ENCODE peak calls at places on chromosomes 16 and 17, in nine cellular contexts. Q is left ventricle myocardium inferior; L is breast epithelium; A is CD8-positive, alpha-beta T cell; F is Peyer's patch; O is SJCRH30; W is heart left ventricle; D is transverse colon; E is lung. G is an unnamed sample. For H3K4me1 and H3K36me3, the result is how much of the 10 kb centered on the place peaks cover.

GRCh38 chr16:56372013-56372634 is 53.2 kb downstream of the AMFR start:
- DNase-seq in L (no peak), F (no peak), W (no peak), A (peak), Q (no peak), O (no peak), E (no peak), D (no peak), G (no peak)

GRCh38 chr16:81495321-81496234 is 51.0 kb downstream of the CMIP start:
- DNase-seq in Q (peak), F (no peak), L (no peak), O (no peak), D (peak), E (no peak), A (no peak), W (peak), G (no peak)

GRCh38 chr16:35344012-35344762 is 1884.8 kb downstream of the TP53TG3F start:
- DNase-seq in F (no peak), D (no peak), A (no peak), E (no peak), Q (no peak), L (no peak), O (no peak), W (no peak), G (no peak)

GRCh38 chr16:51577621-51578303 is 426.7 kb upstream of the SALL1 start:
- DNase-seq in D (no peak), L (no peak), A (no peak), W (no peak), E (no peak), O (no peak), Q (no peak), F (no peak), G (peak)

GRCh38 chr16:53041196-53041977 is 11.3 kb downstream of the CHD9NB start:
- DNase-seq in A (no peak), L (peak), Q (peak), W (peak), F (no peak), O (peak), D (peak), E (no peak), G (no peak)

GRCh38 chr16:61210039-61210438 is 826.2 kb downstream of the CDH8 start:
- DNase-seq in W (no peak), F (no peak), A (no peak), D (no peak), E (no peak), Q (no peak), L (no peak), O (no peak), G (no peak)

GRCh38 chr17:29838961-29839360 is 91.1 kb downstream of the SSH2 start:
- DNase-seq in E (no peak), D (no peak), Q (no peak), A (no peak), O (peak), F (no peak), L (no peak), W (peak), G (no peak)

GRCh38 chr17:51827140-51827539 is 331.4 kb downstream of the CA10 start:
- DNase-seq in L (no peak), D (no peak), E (no peak), Q (no peak), A (no peak), F (no peak), O (no peak), W (no peak), G (no peak)

GRCh38 chr16:24634919-24635318 is 94.5 kb upstream of the TNRC6A start:
- DNase-seq in D (no peak), F (no peak), W (no peak), Q (no peak), O (no peak), L (no peak), A (no peak), E (no peak), G (no peak)

GRCh38 chr17:79077587-79077986 is 3.0 kb downstream of the ENGASE start:
- DNase-seq in F (no peak), O (no peak), L (no peak), D (no peak), E (no peak), Q (no peak), W (no peak), A (no peak), G (no peak)

GRCh38 chr17:31915456-31916100 is 14.1 kb upstream of the UTP6 start:
- DNase-seq in E (no peak), D (no peak), Q (no peak), O (no peak), L (no peak), F (no peak), A (no peak), W (no peak), G (no peak)

GRCh38 chr17:48472485-48473281 is 42.7 kb upstream of the SKAP1 start:
- DNase-seq in L (no peak), D (no peak), O (peak), Q (no peak), A (peak), F (no peak), E (no peak), W (no peak), G (no peak)

GRCh38 chr17:11404431-11404830 is 163.4 kb downstream of the SHISA6 start:
- DNase-seq in E (no peak), A (no peak), Q (no peak), O (peak), L (no peak), W (no peak), D (peak), F (no peak), G (no peak)

GRCh38 chr16:26133401-26133800 is 441.6 kb downstream of the HS3ST4 start:
- DNase-seq in D (no peak), W (no peak), L (no peak), O (no peak), F (no peak), A (no peak), Q (no peak), E (no peak), G (no peak)

GRCh38 chr16:70685938-70686375 is at the start of gene MTSS2:
- DNase-seq in F (peak), W (peak), D (peak), L (peak), Q (peak), E (peak), O (peak), A (peak), G (no peak)

GRCh38 chr16:57146735-57147134 is 39.1 kb downstream of the PSME3IP1 start:
- DNase-seq in O (no peak), W (no peak), D (no peak), Q (no peak), L (no peak), F (no peak), E (no peak), A (no peak), G (no peak)

GRCh38 chr16:54544553-54545180 is 258.1 kb upstream of the IRX3 start:
- DNase-seq in D (no peak), Q (no peak), L (no peak), E (no peak), A (no peak), O (no peak), F (no peak), W (peak), G (no peak)

GRCh38 chr17:28901866-28902818 is 737 bp downstream of the DHRS13 start:
- DNase-seq in Q (peak), W (no peak), E (peak), A (peak), L (no peak), F (peak), D (peak), O (peak), G (no peak)

GRCh38 chr16:2210386-2211365 is at the start of gene BRICD5:
- DNase-seq in E (no peak), W (no peak), F (no peak), Q (no peak), O (no peak), D (no peak), L (no peak), A (no peak), G (no peak)

GRCh38 chr17:1714488-1714979 is 4.4 kb upstream of the TLCD2 start:
- DNase-seq in O (peak), F (peak), A (no peak), E (peak), Q (peak), W (peak), D (peak), L (peak), G (peak)

GRCh38 chr16:72705806-72706205 is 342.1 kb downstream of the ZFHX3 start:
- DNase-seq in E (no peak), O (no peak), A (no peak), F (no peak), D (no peak), W (no peak), L (no peak), Q (no peak), G (no peak)

GRCh38 chr16:72937360-72937759 is 110.6 kb downstream of the ZFHX3 start:
- DNase-seq in L (no peak), Q (no peak), D (no peak), F (no peak), W (no peak), E (no peak), O (no peak), A (no peak), G (no peak)

GRCh38 chr16:83989300-83989699 is 21.3 kb downstream of the NECAB2 start:
- DNase-seq in E (no peak), A (no peak), L (peak), D (no peak), O (no peak), Q (no peak), W (no peak), F (no peak), G (no peak)

GRCh38 chr17:74833501-74834361 is 26.0 kb downstream of the GRIN2C start:
- DNase-seq in L (no peak), A (no peak), O (no peak), F (peak), W (no peak), Q (no peak), D (peak), E (peak), G (no peak)

GRCh38 chr16:89949756-89950155 is 1.2 kb downstream of the DEF8 start:
- DNase-seq in Q (no peak), A (no peak), O (no peak), W (no peak), E (no peak), D (no peak), L (no peak), F (no peak), G (no peak)

GRCh38 chr16:57630402-57630787 is 2.0 kb downstream of the ADGRG1 start:
- DNase-seq in W (no peak), O (no peak), D (no peak), A (peak), F (no peak), E (no peak), L (no peak), Q (no peak), G (no peak)

GRCh38 chr17:73182616-73183310 is 10.1 kb upstream of the COG1 start:
- DNase-seq in F (no peak), E (no peak), L (no peak), D (no peak), W (no peak), Q (no peak), O (no peak), A (no peak), G (no peak)

GRCh38 chr16:54285414-54286066 is 1.0 kb downstream of the IRX3 start:
- DNase-seq in E (no peak), L (peak), O (peak), D (no peak), W (peak), Q (peak), A (no peak), F (no peak), G (no peak)

GRCh38 chr16:27334874-27335273 is 21.1 kb downstream of the IL4R start:
- DNase-seq in A (no peak), D (no peak), O (no peak), W (peak), E (no peak), F (no peak), Q (no peak), L (no peak), G (no peak)

GRCh38 chr16:53864819-53865491 is 161.0 kb downstream of the FTO start:
- DNase-seq in E (no peak), A (no peak), O (no peak), D (no peak), Q (no peak), L (no peak), W (no peak), F (no peak), G (no peak)

GRCh38 chr16:324451-325334 is 27.8 kb downstream of the AXIN1 start:
- DNase-seq in L (no peak), W (no peak), A (peak), D (peak), Q (peak), O (no peak), E (no peak), F (peak), G (no peak)

GRCh38 chr16:48525201-48526057 is 84.6 kb downstream of the N4BP1 start:
- DNase-seq in W (no peak), F (no peak), A (no peak), Q (no peak), D (no peak), E (no peak), L (no peak), O (no peak), G (no peak)

GRCh38 chr17:67615736-67616135 is 102.0 kb upstream of the NOL11 start:
- DNase-seq in W (no peak), E (no peak), D (no peak), F (no peak), A (no peak), Q (no peak), O (no peak), L (no peak), G (no peak)

GRCh38 chr16:56262148-56262878 is 71.0 kb downstream of the GNAO1 start:
- DNase-seq in D (peak), O (no peak), A (peak), W (no peak), F (peak), E (no peak), Q (no peak), L (no peak), G (no peak)

GRCh38 chr16:19167710-19168172 is 299 bp upstream of the SYT17 start:
- DNase-seq in E (peak), F (peak), Q (peak), L (peak), D (peak), W (peak), O (peak), A (no peak), G (peak)
- H3K27ac ChIP-seq in E (peak), F (peak), Q (peak), L (peak), D (peak), W (no peak), O (no peak), A (no peak), G (no peak)

GRCh38 chr16:88636488-88637265 is 1.7 kb upstream of the IL17C start:
- DNase-seq in E (no peak), W (no peak), A (no peak), L (no peak), O (peak), Q (no peak), F (no peak), D (no peak), G (no peak)

GRCh38 chr16:88637797-88638196 is 575 bp upstream of the IL17C start:
- DNase-seq in W (no peak), L (no peak), Q (no peak), D (no peak), O (no peak), E (no peak), F (no peak), A (no peak), G (no peak)

GRCh38 chr16:88640039-88640495 is 1.7 kb downstream of the IL17C start:
- DNase-seq in L (no peak), Q (no peak), E (no peak), O (no peak), A (no peak), D (no peak), W (no peak), F (no peak), G (no peak)

GRCh38 chr16:88639231-88640038 is 1.1 kb downstream of the IL17C start:
- DNase-seq in A (no peak), O (peak), W (no peak), E (peak), Q (no peak), L (no peak), F (peak), D (peak), G (no peak)

GRCh38 chr16:88638323-88639230 is at the start of gene IL17C:
- DNase-seq in Q (no peak), W (no peak), A (no peak), E (no peak), L (no peak), D (peak), O (no peak), F (peak), G (no peak)
- H3K4me1 ChIP-seq in Q (under half), W (under half), A (half or more), E (under half), L (under half), D (under half), O (under half), F (under half), G (under half)

GRCh38 chr17:20092973-20093626 is 83.9 kb downstream of the SPECC1 start:
- DNase-seq in E (no peak), Q (no peak), F (no peak), A (no peak), D (no peak), L (no peak), O (no peak), W (no peak), G (no peak)
- H3K36me3 ChIP-seq in E (under half), Q (under half), F (under half), A (under half), D (under half), L (under half), O (under half), W (under half), G (under half)

DNA sequence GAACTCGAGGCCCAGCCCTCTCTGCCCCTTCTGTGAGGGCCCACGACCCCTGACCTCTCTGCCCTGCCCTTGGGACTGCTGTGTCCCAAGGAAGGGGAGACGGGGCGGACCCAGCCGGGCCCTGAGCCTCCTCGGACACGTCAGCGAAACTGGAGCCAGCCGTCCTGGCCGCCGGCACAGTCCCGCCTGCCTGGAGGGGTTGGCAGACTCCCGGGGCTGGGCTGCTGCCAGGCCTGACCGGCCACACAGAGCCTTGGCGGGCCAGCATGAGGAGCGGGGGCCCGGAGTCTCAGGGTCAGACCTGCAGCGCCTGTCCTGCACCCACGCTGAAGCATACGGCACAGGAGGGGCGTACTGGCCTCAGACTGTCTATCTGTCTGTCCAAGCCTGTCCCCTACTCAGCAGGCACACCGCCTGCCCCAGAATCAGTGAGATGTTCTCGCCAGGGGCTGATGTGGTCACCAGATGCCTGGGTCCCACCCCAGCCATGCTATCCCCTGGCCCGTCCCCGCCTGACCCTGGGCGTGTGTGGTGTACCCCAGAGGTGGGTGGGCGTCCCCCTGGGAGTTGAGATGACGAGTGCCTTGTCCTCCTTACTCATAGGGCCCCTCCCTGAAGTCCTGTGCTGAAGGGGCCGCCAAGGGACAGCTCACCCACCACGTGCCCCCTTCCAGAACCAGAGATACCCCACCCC is 4.6 kb downstream of the VASN start:
- DNase-seq in L (peak), W (peak), F (no peak), A (no peak), E (peak), Q (peak), O (no peak), D (peak), G (no peak)
- H3K27ac ChIP-seq in L (peak), W (peak), F (peak), A (no peak), E (peak), Q (peak), O (no peak), D (peak), G (no peak)

GRCh38 chr17:81925860-81926450 is 1.6 kb downstream of the MAFG start:
- DNase-seq in O (no peak), E (no peak), F (no peak), L (no peak), D (no peak), Q (no peak), W (no peak), A (no peak), G (no peak)
- H3K4me1 ChIP-seq in O (under half), E (under half), F (under half), L (under half), D (half or more), Q (half or more), W (under half), A (under half), G (under half)

GRCh38 chr17:50139185-50139783 is 9.3 kb upstream of the SAMD14 start:
- DNase-seq in A (no peak), Q (no peak), E (no peak), L (no peak), F (no peak), W (peak), O (no peak), D (no peak), G (no peak)

GRCh38 chr17:50141750-50142119 is 8.7 kb downstream of the PPP1R9B start:
- DNase-seq in E (no peak), W (no peak), A (no peak), D (no peak), L (no peak), F (no peak), Q (no peak), O (no peak), G (no peak)

GRCh38 chr17:50139950-50140885 is 10.3 kb upstream of the SAMD14 start:
- DNase-seq in W (peak), L (no peak), Q (peak), F (peak), O (peak), D (peak), A (peak), E (peak), G (no peak)

GRCh38 chr17:50143461-50144176 is 6.9 kb downstream of the PPP1R9B start:
- DNase-seq in W (peak), D (no peak), F (no peak), E (no peak), Q (no peak), L (no peak), O (no peak), A (no peak), G (no peak)

GRCh38 chr17:50141026-50141749 is 9.3 kb downstream of the PPP1R9B start:
- DNase-seq in A (no peak), L (no peak), O (no peak), W (peak), F (no peak), D (no peak), Q (no peak), E (no peak), G (no peak)
- H3K36me3 ChIP-seq in A (half or more), L (under half), O (under half), W (under half), F (under half), D (under half), Q (half or more), E (under half), G (under half)

GRCh38 chr16:15643453-15644305 is 725 bp upstream of the MARF1 start:
- DNase-seq in W (no peak), L (no peak), D (peak), Q (no peak), A (no peak), F (no peak), E (no peak), O (no peak), G (no peak)
- H3K27ac ChIP-seq in W (peak), L (peak), D (peak), Q (peak), A (peak), F (peak), E (peak), O (peak), G (no peak)

DNA sequence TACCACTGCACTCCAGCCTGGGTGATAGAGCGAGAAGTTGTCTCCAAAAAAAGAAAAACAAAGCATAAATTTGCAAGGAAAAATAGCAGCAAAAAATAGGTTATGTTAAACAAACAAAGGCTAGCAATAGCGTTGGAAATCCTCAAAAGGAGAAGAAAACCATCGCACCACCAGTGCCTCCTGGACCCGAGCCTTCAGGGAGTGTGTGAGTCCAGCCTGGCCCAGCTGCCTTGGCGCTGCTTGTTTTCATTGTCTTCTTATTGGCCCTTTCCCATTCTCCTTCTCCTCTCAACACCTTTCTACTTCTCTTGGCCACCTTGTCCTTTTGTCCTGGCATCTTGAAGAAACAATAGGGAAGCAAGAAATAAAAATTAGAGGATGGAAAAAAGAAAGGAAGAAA is 4.5 kb upstream of the UBALD2 start:
- DNase-seq in E (no peak), F (no peak), W (no peak), O (no peak), A (no peak), L (no peak), Q (no peak), D (no peak), G (no peak)
- H3K4me1 ChIP-seq in E (under half), F (under half), W (under half), O (under half), A (under half), L (under half), Q (under half), D (half or more), G (under half)

DNA sequence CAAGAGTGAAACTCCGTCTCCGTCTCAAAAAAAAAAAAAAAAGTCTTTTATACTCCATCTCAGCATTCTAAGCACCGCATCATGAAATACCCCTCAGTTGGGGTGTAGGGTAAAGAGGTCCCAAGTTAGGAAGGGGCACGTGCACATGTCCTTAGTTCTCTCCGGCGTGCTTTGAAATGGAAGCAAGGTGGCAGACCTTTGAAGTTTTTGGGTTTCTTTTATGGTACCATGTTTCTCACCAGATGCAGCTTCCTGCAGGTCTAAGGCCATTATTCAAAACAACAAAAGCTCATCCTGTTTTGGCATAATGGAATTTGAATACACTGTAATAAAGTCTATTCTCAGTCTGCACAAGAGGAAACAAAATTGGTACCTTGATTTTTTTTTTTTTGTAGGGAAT is 9.6 kb downstream of the EMC8 start:
- DNase-seq in W (no peak), L (no peak), O (no peak), A (no peak), D (no peak), F (no peak), E (no peak), Q (no peak), G (no peak)
- H3K36me3 ChIP-seq in W (under half), L (under half), O (under half), A (under half), D (under half), F (under half), E (under half), Q (half or more), G (under half)

G was measured in iPS DF 6.9.